ENCODE peak calls at places on chromosomes 4 and X, in seven cellular contexts. One of them, this sample, is unnamed.

GRCh38 chr4:27149541-27150212 is 289.0 kb downstream of the STIM2 start:
- DNase-seq in astrocyte: peak
- DNase-seq in NCI-H2029 treated with DMSO at 0.1 percent for 48 hours: no peak
- DNase-seq in lower leg skin: no peak
- DNase-seq in activated CD4-positive, alpha-beta T cell treated with anti-CD3 and anti-CD28 coated beads for 4 hours: no peak
- DNase-seq in aorta: no peak
- DNase-seq in hippocampal formation: no peak
- DNase-seq in this sample: peak

GRCh38 chr4:123390846-123391456 is 5.6 kb upstream of the SPRY1 start:
- DNase-seq in astrocyte: no peak
- DNase-seq in NCI-H2029 treated with DMSO at 0.1 percent for 48 hours: no peak
- DNase-seq in lower leg skin: no peak
- DNase-seq in activated CD4-positive, alpha-beta T cell treated with anti-CD3 and anti-CD28 coated beads for 4 hours: no peak
- DNase-seq in aorta: no peak
- DNase-seq in hippocampal formation: no peak
- DNase-seq in this sample: peak

GRCh38 chr4:7324651-7325121 is 110.0 kb downstream of the PSAPL1 start:
- DNase-seq in astrocyte: no peak
- DNase-seq in NCI-H2029 treated with DMSO at 0.1 percent for 48 hours: no peak
- DNase-seq in lower leg skin: no peak
- DNase-seq in activated CD4-positive, alpha-beta T cell treated with anti-CD3 and anti-CD28 coated beads for 4 hours: no peak
- DNase-seq in aorta: peak
- DNase-seq in hippocampal formation: no peak
- DNase-seq in this sample: no peak

GRCh38 chrX:106718709-106719108 is 7.8 kb upstream of the RNF128 start:
- DNase-seq in astrocyte: no peak
- DNase-seq in NCI-H2029 treated with DMSO at 0.1 percent for 48 hours: no peak
- DNase-seq in lower leg skin: no peak
- DNase-seq in activated CD4-positive, alpha-beta T cell treated with anti-CD3 and anti-CD28 coated beads for 4 hours: no peak
- DNase-seq in aorta: no peak
- DNase-seq in hippocampal formation: no peak
- DNase-seq in this sample: no peak

GRCh38 chr4:53929955-53930798 is 134.2 kb downstream of the CHIC2 start:
- DNase-seq in astrocyte: peak
- DNase-seq in NCI-H2029 treated with DMSO at 0.1 percent for 48 hours: peak
- DNase-seq in lower leg skin: peak
- DNase-seq in activated CD4-positive, alpha-beta T cell treated with anti-CD3 and anti-CD28 coated beads for 4 hours: peak
- DNase-seq in aorta: peak
- DNase-seq in hippocampal formation: peak
- DNase-seq in this sample: peak

GRCh38 chr4:85677286-85677685 is 202.3 kb downstream of the ARHGAP24 start:
- DNase-seq in astrocyte: peak
- DNase-seq in NCI-H2029 treated with DMSO at 0.1 percent for 48 hours: no peak
- DNase-seq in lower leg skin: no peak
- DNase-seq in activated CD4-positive, alpha-beta T cell treated with anti-CD3 and anti-CD28 coated beads for 4 hours: no peak
- DNase-seq in aorta: no peak
- DNase-seq in hippocampal formation: no peak
- DNase-seq in this sample: peak

GRCh38 chrX:102516314-102516936 is at the start of gene TMSB15A:
- DNase-seq in astrocyte: peak
- DNase-seq in NCI-H2029 treated with DMSO at 0.1 percent for 48 hours: peak
- DNase-seq in lower leg skin: peak
- DNase-seq in activated CD4-positive, alpha-beta T cell treated with anti-CD3 and anti-CD28 coated beads for 4 hours: peak
- DNase-seq in aorta: peak
- DNase-seq in hippocampal formation: peak
- DNase-seq in this sample: peak

GRCh38 chrX:26778320-26778888 is 562.4 kb downstream of the MAGEB5 start:
- DNase-seq in astrocyte: no peak
- DNase-seq in NCI-H2029 treated with DMSO at 0.1 percent for 48 hours: no peak
- DNase-seq in lower leg skin: no peak
- DNase-seq in activated CD4-positive, alpha-beta T cell treated with anti-CD3 and anti-CD28 coated beads for 4 hours: no peak
- DNase-seq in aorta: no peak
- DNase-seq in hippocampal formation: no peak
- DNase-seq in this sample: no peak

GRCh38 chr4:158775091-158775651 is 6.3 kb downstream of the FNIP2 start:
- DNase-seq in astrocyte: peak
- DNase-seq in NCI-H2029 treated with DMSO at 0.1 percent for 48 hours: no peak
- DNase-seq in lower leg skin: no peak
- DNase-seq in activated CD4-positive, alpha-beta T cell treated with anti-CD3 and anti-CD28 coated beads for 4 hours: no peak
- DNase-seq in aorta: no peak
- DNase-seq in hippocampal formation: peak
- DNase-seq in this sample: peak

GRCh38 chrX:56550667-56551066 is 12.8 kb upstream of the UBQLN2 start:
- DNase-seq in astrocyte: no peak
- DNase-seq in NCI-H2029 treated with DMSO at 0.1 percent for 48 hours: no peak
- DNase-seq in lower leg skin: no peak
- DNase-seq in activated CD4-positive, alpha-beta T cell treated with anti-CD3 and anti-CD28 coated beads for 4 hours: no peak
- DNase-seq in aorta: no peak
- DNase-seq in hippocampal formation: no peak
- DNase-seq in this sample: no peak

GRCh38 chrX:153592966-153593688 is 5.8 kb downstream of the CCNQ start:
- DNase-seq in astrocyte: no peak
- DNase-seq in NCI-H2029 treated with DMSO at 0.1 percent for 48 hours: no peak
- DNase-seq in lower leg skin: no peak
- DNase-seq in activated CD4-positive, alpha-beta T cell treated with anti-CD3 and anti-CD28 coated beads for 4 hours: no peak
- DNase-seq in aorta: no peak
- DNase-seq in hippocampal formation: peak
- DNase-seq in this sample: no peak

GRCh38 chr4:132344924-132345828 is 803.9 kb upstream of the PCDH10 start:
- DNase-seq in astrocyte: no peak
- DNase-seq in NCI-H2029 treated with DMSO at 0.1 percent for 48 hours: no peak
- DNase-seq in lower leg skin: no peak
- DNase-seq in activated CD4-positive, alpha-beta T cell treated with anti-CD3 and anti-CD28 coated beads for 4 hours: no peak
- DNase-seq in aorta: peak
- DNase-seq in hippocampal formation: no peak
- DNase-seq in this sample: no peak

GRCh38 chr4:55546633-55547460 is at the start of gene CLOCK:
- DNase-seq in astrocyte: peak
- DNase-seq in NCI-H2029 treated with DMSO at 0.1 percent for 48 hours: peak
- DNase-seq in lower leg skin: peak
- DNase-seq in activated CD4-positive, alpha-beta T cell treated with anti-CD3 and anti-CD28 coated beads for 4 hours: peak
- DNase-seq in aorta: peak
- DNase-seq in hippocampal formation: peak
- DNase-seq in this sample: peak

GRCh38 chrX:21586001-21586400 is 72.1 kb downstream of the KLHL34 start:
- DNase-seq in astrocyte: no peak
- DNase-seq in NCI-H2029 treated with DMSO at 0.1 percent for 48 hours: no peak
- DNase-seq in lower leg skin: no peak
- DNase-seq in activated CD4-positive, alpha-beta T cell treated with anti-CD3 and anti-CD28 coated beads for 4 hours: no peak
- DNase-seq in aorta: no peak
- DNase-seq in hippocampal formation: no peak
- DNase-seq in this sample: no peak

This sample was measured in M059J.